ENCODE peak calls at places on chromosomes 4 and X, in four cellular contexts. Z is NB4, J is Calu3, Q is spleen. H is an unnamed sample.

GRCh38 chr4:99945718-99946345 is 586 bp downstream of the DNAJB14 start:
- DNase-seq in J (no peak), Z (peak), Q (no peak), H (no peak)

GRCh38 chr4:8274772-8275241 is 5.3 kb downstream of the HTRA3 start:
- DNase-seq in J (no peak), Q (no peak), Z (peak), H (no peak)

GRCh38 chrX:70264784-70265183 is 3.4 kb upstream of the ARR3 start:
- DNase-seq in Z (peak), J (no peak), Q (no peak), H (no peak)

GRCh38 chr4:10273030-10273429 is 156.4 kb upstream of the WDR1 start:
- DNase-seq in Z (no peak), J (no peak), Q (no peak), H (no peak)

GRCh38 chr4:52203351-52203750 is 152.2 kb downstream of the SPATA18 start:
- DNase-seq in Q (no peak), Z (no peak), J (no peak), H (no peak)

GRCh38 chr4:147749811-147750321 is 18.0 kb downstream of the ARHGAP10 start:
- DNase-seq in Z (no peak), Q (no peak), J (no peak), H (no peak)

GRCh38 chrX:38552721-38553120 is 8.6 kb upstream of the TSPAN7 start:
- DNase-seq in Q (no peak), Z (no peak), J (no peak), H (no peak)

GRCh38 chr4:617644-618330 is 7.6 kb upstream of the PDE6B start:
- DNase-seq in J (peak), Q (peak), Z (no peak), H (peak)

GRCh38 chrX:31609130-31609529 is 537.3 kb upstream of the FTHL17 start:
- DNase-seq in Q (no peak), J (no peak), Z (peak), H (no peak)

GRCh38 chrX:68833855-68834331 is 5.1 kb downstream of the EFNB1 start:
- DNase-seq in J (no peak), Q (no peak), Z (peak), H (no peak)

GRCh38 chrX:40474205-40474626 is 106.6 kb upstream of the ATP6AP2 start:
- DNase-seq in J (peak), Z (no peak), Q (no peak), H (no peak)

GRCh38 chr4:179748837-179749236 is 2306.6 kb upstream of the AGA start:
- DNase-seq in Z (no peak), J (no peak), Q (no peak), H (no peak)

GRCh38 chrX:22081475-22082092 is 49.5 kb downstream of the PHEX start:
- DNase-seq in Z (peak), J (peak), Q (peak), H (no peak)

GRCh38 chrX:35590210-35590609 is 207.9 kb upstream of the MAGEB16 start:
- DNase-seq in Q (no peak), Z (no peak), J (no peak), H (no peak)

GRCh38 chr4:76948441-76949292 is 885 bp upstream of the SEPTIN11 start:
- DNase-seq in Z (peak), Q (peak), J (peak), H (peak)
- TF ChIP-seq CTCF in Z (no peak), Q (no peak), J (no peak), H (peak)

DNA sequence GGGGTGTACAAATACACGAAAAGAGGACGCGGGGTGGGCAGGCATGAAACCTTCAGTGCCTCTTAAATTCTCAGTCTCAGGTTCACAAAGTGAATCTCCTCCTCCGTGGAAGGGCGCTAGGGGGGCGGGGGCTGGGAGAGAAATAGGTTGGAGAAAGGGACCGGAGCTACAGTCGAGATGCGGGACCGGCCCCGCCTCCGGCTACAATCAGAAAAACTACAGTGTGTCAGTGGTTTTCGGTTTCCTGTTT is 3.4 kb downstream of the MAML3 start:
- DNase-seq in Z (no peak), Q (no peak), J (peak), H (no peak)
- TF ChIP-seq CTCF in Z (no peak), Q (no peak), J (no peak), H (no peak)

GRCh38 chr4:156169861-156170260 is 216.2 kb upstream of the CTSO start:
- DNase-seq in Z (no peak), J (no peak), Q (no peak), H (no peak)

GRCh38 chr4:156173937-156174336 is 220.3 kb upstream of the CTSO start:
- DNase-seq in Q (no peak), Z (no peak), J (no peak), H (no peak)

GRCh38 chr4:156173481-156173880 is 219.8 kb upstream of the CTSO start:
- DNase-seq in J (no peak), Z (no peak), Q (no peak), H (no peak)

GRCh38 chr4:156168288-156168687 is 214.6 kb upstream of the CTSO start:
- DNase-seq in Z (no peak), J (no peak), Q (no peak), H (no peak)

GRCh38 chr4:156169011-156169410 is 215.3 kb upstream of the CTSO start:
- DNase-seq in Q (no peak), J (peak), Z (peak), H (no peak)
- TF ChIP-seq CTCF in Q (no peak), J (no peak), Z (peak), H (peak)

DNA sequence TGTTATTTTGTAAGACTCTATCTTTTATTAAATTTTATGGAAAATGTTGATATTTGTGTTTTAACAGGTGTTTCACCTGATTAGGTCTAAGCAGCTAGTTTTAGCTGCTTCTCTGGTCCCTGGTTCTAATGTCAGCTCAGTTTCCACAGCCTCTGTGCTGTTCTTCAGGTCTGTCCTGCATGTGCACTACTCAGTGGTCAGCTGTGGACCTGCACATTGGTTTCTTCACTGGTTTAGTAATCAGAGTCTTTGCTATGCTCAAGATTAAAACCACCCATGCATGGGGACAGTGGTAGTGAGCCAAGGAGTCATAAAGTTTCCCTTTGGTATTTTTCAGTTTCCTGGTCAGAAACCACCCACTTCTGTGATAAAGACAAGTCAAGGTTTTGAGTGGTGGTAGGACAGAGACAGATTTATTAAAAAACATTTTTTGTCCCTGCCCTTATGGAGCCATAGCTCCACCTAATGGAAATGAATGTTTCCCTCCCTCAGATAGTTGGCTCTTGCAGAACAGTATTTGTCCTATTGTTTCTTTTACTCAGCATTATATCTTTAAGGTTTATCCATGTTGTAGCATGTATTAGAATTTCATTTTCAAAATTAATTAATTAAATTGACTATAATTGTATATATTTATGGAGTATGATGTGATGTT is 36.8 kb upstream of the VBP1 start:
- DNase-seq in Z (peak), Q (no peak), J (no peak), H (no peak)
- TF ChIP-seq CTCF in Z (no peak), Q (no peak), J (no peak), H (peak)

DNA sequence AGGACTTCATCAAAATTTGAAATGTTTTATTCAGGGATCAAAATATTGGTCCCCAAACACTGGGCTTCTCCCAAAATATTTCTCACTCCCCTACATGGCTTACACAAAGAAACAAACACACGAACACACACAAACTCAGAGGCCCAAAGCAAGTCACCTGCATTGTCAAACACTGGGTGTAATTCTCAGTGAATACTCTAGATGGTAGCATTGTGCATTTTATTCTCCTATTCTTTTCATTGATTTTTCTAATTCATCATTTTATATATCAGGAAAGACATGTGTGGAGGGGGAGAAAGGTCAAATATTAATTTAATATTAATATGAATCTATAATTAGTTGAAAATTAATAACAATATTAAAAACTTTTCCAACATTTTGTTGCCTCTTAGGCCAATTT is 72.3 kb upstream of the TNMD start:
- DNase-seq in Q (no peak), J (no peak), Z (peak), H (no peak)
- TF ChIP-seq CTCF in Q (peak), J (peak), Z (peak), H (peak)

GRCh38 chr4:97911236-97911906 is 231.9 kb downstream of the STPG2 start:
- DNase-seq in Q (peak), Z (no peak), J (no peak), H (no peak)

GRCh38 chr4:97912151-97912550 is 231.1 kb downstream of the STPG2 start:
- DNase-seq in Q (no peak), J (peak), Z (no peak), H (no peak)

GRCh38 chr4:97910005-97910404 is 233.3 kb downstream of the STPG2 start:
- DNase-seq in J (no peak), Z (peak), Q (no peak), H (no peak)
- TF ChIP-seq CTCF in J (no peak), Z (peak), Q (no peak), H (no peak)

DNA sequence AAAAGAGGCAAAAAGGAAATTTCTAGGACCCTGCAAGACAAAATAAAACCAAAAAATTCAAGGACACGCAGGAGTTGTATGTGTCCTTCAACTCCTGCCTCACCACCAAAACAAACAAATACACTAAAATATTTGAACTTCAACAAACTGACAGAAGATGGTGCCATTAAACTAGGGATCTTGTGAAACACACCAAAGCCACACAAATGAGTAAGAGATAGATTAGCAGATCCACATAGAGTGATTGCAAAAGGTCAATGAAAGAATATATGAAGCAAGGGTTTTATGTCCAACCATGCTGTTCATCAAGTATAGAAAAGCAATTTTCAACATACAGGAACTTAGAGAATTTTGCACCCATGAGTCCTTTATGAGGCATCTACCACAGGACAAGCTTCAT is 40.1 kb upstream of the SCML1 start:
- DNase-seq in Q (no peak), Z (peak), J (no peak), H (no peak)
- TF ChIP-seq CTCF in Q (no peak), Z (no peak), J (no peak), H (peak)

DNA sequence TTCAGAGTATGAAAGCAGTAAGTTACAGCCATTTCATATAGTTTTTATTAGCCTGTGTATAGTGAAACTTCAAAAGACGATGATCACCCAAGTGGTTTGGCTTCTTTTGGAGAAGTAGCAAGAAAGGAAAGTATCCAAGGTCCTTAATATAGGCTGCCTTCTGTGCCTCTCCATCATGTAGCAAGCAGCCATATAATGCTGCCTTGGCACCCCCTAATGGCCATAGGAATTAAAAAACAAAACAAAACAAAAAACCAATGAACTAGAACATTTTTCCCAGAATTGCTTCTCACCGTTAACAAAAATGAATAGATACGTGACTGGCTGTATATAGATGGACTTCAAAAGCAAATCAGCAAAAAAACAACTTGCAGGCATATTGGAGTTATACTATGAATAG is 18.9 kb downstream of the LAMP2 start:
- DNase-seq in Q (no peak), J (peak), Z (peak), H (no peak)
- TF ChIP-seq CTCF in Q (no peak), J (no peak), Z (no peak), H (peak)

DNA sequence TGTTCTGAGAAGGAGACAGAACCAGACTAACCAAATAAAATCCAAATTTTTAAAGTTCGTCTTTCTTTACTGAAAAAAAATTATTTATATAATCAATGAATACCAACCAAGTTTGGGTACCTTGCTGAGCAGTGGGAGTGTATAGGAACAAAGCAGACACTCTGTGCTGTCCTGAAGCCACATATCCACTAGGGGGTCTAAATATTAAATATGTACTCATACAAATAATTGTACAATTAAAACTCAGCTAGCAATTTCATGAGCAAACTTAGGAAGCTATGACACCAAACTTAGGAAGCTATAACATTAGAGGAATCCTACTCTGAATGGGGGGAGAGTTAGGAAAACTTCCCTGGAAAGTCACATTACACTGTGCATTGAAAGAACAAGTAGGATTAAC is 582.0 kb upstream of the EPHA5 start:
- DNase-seq in Q (no peak), J (no peak), Z (no peak), H (no peak)
- TF ChIP-seq CTCF in Q (no peak), J (no peak), Z (no peak), H (peak)

H was measured in chondrocyte.